ENCODE peak calls at places on chromosomes 3 and 15, in ten cellular contexts. One of them, this sample, is unnamed.
A peak's percentile ranks its signal among the peaks of the same experiment; 100 is the strongest.

GRCh38 chr3:64760258-64760657 is 72.5 kb upstream of the ADAMTS9 start:
- DNase-seq in NCI-H69: no peak
- DNase-seq in activated T-helper 1 cell treated with anti-CD3 and anti-CD28 coated beads, Interleukin-12 subunit alpha, Interleukin-12 subunit beta, Interleukin-2, Interleukin-4 antibody, amounts not matched to agents 30 ng/mL and 10 ng/mL and 1 ng/mL, durations not matched to agents 14 hours and 24 hours and 36 hours: no peak
- DNase-seq in NCI-H2029: no peak
- DNase-seq in fibroblast of mammary gland: no peak
- DNase-seq in NCI-H146: no peak
- DNase-seq in GM12892: no peak
- DNase-seq in SK-MEL-5: no peak
- DNase-seq in hippocampal formation: no peak
- DNase-seq in posterior cingulate gyrus: no peak
- DNase-seq in this sample: no peak

GRCh38 chr3:113212845-113213375 is 1.6 kb downstream of the BOC start:
- DNase-seq in hippocampal formation: no peak
- DNase-seq in activated T-helper 1 cell treated with anti-CD3 and anti-CD28 coated beads, Interleukin-12 subunit alpha, Interleukin-12 subunit beta, Interleukin-2, Interleukin-4 antibody, amounts not matched to agents 30 ng/mL and 10 ng/mL and 1 ng/mL, durations not matched to agents 14 hours and 24 hours and 36 hours: no peak
- DNase-seq in GM12892: no peak
- DNase-seq in fibroblast of mammary gland: no peak
- DNase-seq in NCI-H69: no peak
- DNase-seq in NCI-H146: no peak
- DNase-seq in NCI-H2029: no peak
- DNase-seq in posterior cingulate gyrus: no peak
- DNase-seq in SK-MEL-5: no peak
- DNase-seq in this sample: no peak

GRCh38 chr3:103791786-103792515 is 1357.1 kb downstream of the ZPLD1 start:
- DNase-seq in SK-MEL-5: no peak
- DNase-seq in NCI-H146: no peak
- DNase-seq in NCI-H2029: no peak
- DNase-seq in activated T-helper 1 cell treated with anti-CD3 and anti-CD28 coated beads, Interleukin-12 subunit alpha, Interleukin-12 subunit beta, Interleukin-2, Interleukin-4 antibody, amounts not matched to agents 30 ng/mL and 10 ng/mL and 1 ng/mL, durations not matched to agents 14 hours and 24 hours and 36 hours: no peak
- DNase-seq in hippocampal formation: no peak
- DNase-seq in GM12892: no peak
- DNase-seq in fibroblast of mammary gland: no peak
- DNase-seq in NCI-H69: no peak
- DNase-seq in posterior cingulate gyrus: no peak
- DNase-seq in this sample: no peak

GRCh38 chr3:122021811-122022401 is at the start of gene ILDR1:
- DNase-seq in posterior cingulate gyrus: no peak
- DNase-seq in activated T-helper 1 cell treated with anti-CD3 and anti-CD28 coated beads, Interleukin-12 subunit alpha, Interleukin-12 subunit beta, Interleukin-2, Interleukin-4 antibody, amounts not matched to agents 30 ng/mL and 10 ng/mL and 1 ng/mL, durations not matched to agents 14 hours and 24 hours and 36 hours: no peak
- DNase-seq in hippocampal formation: no peak
- DNase-seq in fibroblast of mammary gland: no peak
- DNase-seq in NCI-H2029: peak; percentile 81
- DNase-seq in GM12892: peak; percentile 67
- DNase-seq in SK-MEL-5: no peak
- DNase-seq in NCI-H69: peak; percentile 61
- DNase-seq in NCI-H146: peak; percentile 93
- DNase-seq in this sample: peak; percentile 88

GRCh38 chr3:13822042-13822441 is 57.8 kb downstream of the WNT7A start:
- DNase-seq in NCI-H2029: no peak
- DNase-seq in posterior cingulate gyrus: no peak
- DNase-seq in hippocampal formation: no peak
- DNase-seq in NCI-H146: no peak
- DNase-seq in NCI-H69: no peak
- DNase-seq in GM12892: no peak
- DNase-seq in SK-MEL-5: no peak
- DNase-seq in fibroblast of mammary gland: peak; percentile 31
- DNase-seq in activated T-helper 1 cell treated with anti-CD3 and anti-CD28 coated beads, Interleukin-12 subunit alpha, Interleukin-12 subunit beta, Interleukin-2, Interleukin-4 antibody, amounts not matched to agents 30 ng/mL and 10 ng/mL and 1 ng/mL, durations not matched to agents 14 hours and 24 hours and 36 hours: no peak
- DNase-seq in this sample: no peak

GRCh38 chr15:55649058-55649423 is 60.9 kb upstream of the PYGO1 start:
- DNase-seq in hippocampal formation: no peak
- DNase-seq in fibroblast of mammary gland: peak; percentile 58
- DNase-seq in activated T-helper 1 cell treated with anti-CD3 and anti-CD28 coated beads, Interleukin-12 subunit alpha, Interleukin-12 subunit beta, Interleukin-2, Interleukin-4 antibody, amounts not matched to agents 30 ng/mL and 10 ng/mL and 1 ng/mL, durations not matched to agents 14 hours and 24 hours and 36 hours: no peak
- DNase-seq in posterior cingulate gyrus: no peak
- DNase-seq in SK-MEL-5: no peak
- DNase-seq in GM12892: no peak
- DNase-seq in NCI-H2029: no peak
- DNase-seq in NCI-H69: no peak
- DNase-seq in NCI-H146: no peak
- DNase-seq in this sample: no peak

GRCh38 chr3:129317876-129318275 is 39.2 kb downstream of the HMCES start:
- DNase-seq in posterior cingulate gyrus: no peak
- DNase-seq in NCI-H146: no peak
- DNase-seq in GM12892: no peak
- DNase-seq in NCI-H2029: no peak
- DNase-seq in hippocampal formation: no peak
- DNase-seq in fibroblast of mammary gland: no peak
- DNase-seq in SK-MEL-5: no peak
- DNase-seq in activated T-helper 1 cell treated with anti-CD3 and anti-CD28 coated beads, Interleukin-12 subunit alpha, Interleukin-12 subunit beta, Interleukin-2, Interleukin-4 antibody, amounts not matched to agents 30 ng/mL and 10 ng/mL and 1 ng/mL, durations not matched to agents 14 hours and 24 hours and 36 hours: no peak
- DNase-seq in NCI-H69: no peak
- DNase-seq in this sample: no peak

GRCh38 chr3:133661454-133662255 is at the start of gene TOPBP1:
- DNase-seq in GM12892: peak; percentile 80
- DNase-seq in SK-MEL-5: peak; percentile 74
- DNase-seq in hippocampal formation: peak; percentile 67
- DNase-seq in fibroblast of mammary gland: peak; percentile 61
- DNase-seq in posterior cingulate gyrus: peak; percentile 80
- DNase-seq in NCI-H146: peak; percentile 95
- DNase-seq in NCI-H69: peak; percentile 91
- DNase-seq in NCI-H2029: peak; percentile 83
- DNase-seq in activated T-helper 1 cell treated with anti-CD3 and anti-CD28 coated beads, Interleukin-12 subunit alpha, Interleukin-12 subunit beta, Interleukin-2, Interleukin-4 antibody, amounts not matched to agents 30 ng/mL and 10 ng/mL and 1 ng/mL, durations not matched to agents 14 hours and 24 hours and 36 hours: peak; percentile 90
- DNase-seq in this sample: peak; percentile 91

GRCh38 chr15:23648920-23649515 is 1.4 kb upstream of the MAGEL2 start:
- DNase-seq in NCI-H69: peak; percentile 55
- DNase-seq in activated T-helper 1 cell treated with anti-CD3 and anti-CD28 coated beads, Interleukin-12 subunit alpha, Interleukin-12 subunit beta, Interleukin-2, Interleukin-4 antibody, amounts not matched to agents 30 ng/mL and 10 ng/mL and 1 ng/mL, durations not matched to agents 14 hours and 24 hours and 36 hours: no peak
- DNase-seq in fibroblast of mammary gland: peak; percentile 4
- DNase-seq in NCI-H146: peak; percentile 1
- DNase-seq in posterior cingulate gyrus: no peak
- DNase-seq in GM12892: no peak
- DNase-seq in NCI-H2029: no peak
- DNase-seq in SK-MEL-5: peak; percentile 62
- DNase-seq in hippocampal formation: no peak
- DNase-seq in this sample: peak; percentile 36

GRCh38 chr3:141530133-141530768 is 43.4 kb downstream of the RASA2 start:
- DNase-seq in hippocampal formation: no peak
- DNase-seq in fibroblast of mammary gland: peak; percentile 86
- DNase-seq in NCI-H146: no peak
- DNase-seq in NCI-H2029: no peak
- DNase-seq in GM12892: no peak
- DNase-seq in SK-MEL-5: peak; percentile 29
- DNase-seq in NCI-H69: no peak
- DNase-seq in activated T-helper 1 cell treated with anti-CD3 and anti-CD28 coated beads, Interleukin-12 subunit alpha, Interleukin-12 subunit beta, Interleukin-2, Interleukin-4 antibody, amounts not matched to agents 30 ng/mL and 10 ng/mL and 1 ng/mL, durations not matched to agents 14 hours and 24 hours and 36 hours: no peak
- DNase-seq in posterior cingulate gyrus: no peak
- DNase-seq in this sample: no peak

GRCh38 chr3:129384594-129385323 is 43.7 kb downstream of the EFCAB12 start:
- DNase-seq in fibroblast of mammary gland: no peak
- DNase-seq in NCI-H69: no peak
- DNase-seq in NCI-H146: no peak
- DNase-seq in hippocampal formation: no peak
- DNase-seq in GM12892: no peak
- DNase-seq in activated T-helper 1 cell treated with anti-CD3 and anti-CD28 coated beads, Interleukin-12 subunit alpha, Interleukin-12 subunit beta, Interleukin-2, Interleukin-4 antibody, amounts not matched to agents 30 ng/mL and 10 ng/mL and 1 ng/mL, durations not matched to agents 14 hours and 24 hours and 36 hours: no peak
- DNase-seq in NCI-H2029: no peak
- DNase-seq in posterior cingulate gyrus: no peak
- DNase-seq in SK-MEL-5: no peak
- DNase-seq in this sample: no peak

GRCh38 chr3:160973067-160973466 is 132.1 kb downstream of the B3GALNT1 start:
- DNase-seq in activated T-helper 1 cell treated with anti-CD3 and anti-CD28 coated beads, Interleukin-12 subunit alpha, Interleukin-12 subunit beta, Interleukin-2, Interleukin-4 antibody, amounts not matched to agents 30 ng/mL and 10 ng/mL and 1 ng/mL, durations not matched to agents 14 hours and 24 hours and 36 hours: no peak
- DNase-seq in posterior cingulate gyrus: no peak
- DNase-seq in SK-MEL-5: no peak
- DNase-seq in NCI-H2029: no peak
- DNase-seq in hippocampal formation: no peak
- DNase-seq in NCI-H69: no peak
- DNase-seq in fibroblast of mammary gland: no peak
- DNase-seq in GM12892: no peak
- DNase-seq in NCI-H146: no peak
- DNase-seq in this sample: peak; percentile 38

GRCh38 chr3:146308222-146308621 is 57.3 kb upstream of the PLSCR4 start:
- DNase-seq in fibroblast of mammary gland: peak; percentile 77
- DNase-seq in SK-MEL-5: no peak
- DNase-seq in GM12892: no peak
- DNase-seq in NCI-H2029: no peak
- DNase-seq in hippocampal formation: no peak
- DNase-seq in activated T-helper 1 cell treated with anti-CD3 and anti-CD28 coated beads, Interleukin-12 subunit alpha, Interleukin-12 subunit beta, Interleukin-2, Interleukin-4 antibody, amounts not matched to agents 30 ng/mL and 10 ng/mL and 1 ng/mL, durations not matched to agents 14 hours and 24 hours and 36 hours: no peak
- DNase-seq in NCI-H69: no peak
- DNase-seq in posterior cingulate gyrus: no peak
- DNase-seq in NCI-H146: no peak
- DNase-seq in this sample: no peak

GRCh38 chr3:158991146-158991705 is 189.4 kb downstream of the MFSD1 start:
- DNase-seq in NCI-H2029: peak; percentile 0
- DNase-seq in NCI-H146: peak; percentile 49
- DNase-seq in posterior cingulate gyrus: no peak
- DNase-seq in GM12892: no peak
- DNase-seq in SK-MEL-5: no peak
- DNase-seq in activated T-helper 1 cell treated with anti-CD3 and anti-CD28 coated beads, Interleukin-12 subunit alpha, Interleukin-12 subunit beta, Interleukin-2, Interleukin-4 antibody, amounts not matched to agents 30 ng/mL and 10 ng/mL and 1 ng/mL, durations not matched to agents 14 hours and 24 hours and 36 hours: no peak
- DNase-seq in fibroblast of mammary gland: no peak
- DNase-seq in NCI-H69: peak; percentile 93
- DNase-seq in hippocampal formation: no peak
- DNase-seq in this sample: peak; percentile 89

GRCh38 chr3:180085122-180085710 is 48.5 kb upstream of the PEX5L start:
- DNase-seq in SK-MEL-5: peak; percentile 45
- DNase-seq in fibroblast of mammary gland: no peak
- DNase-seq in activated T-helper 1 cell treated with anti-CD3 and anti-CD28 coated beads, Interleukin-12 subunit alpha, Interleukin-12 subunit beta, Interleukin-2, Interleukin-4 antibody, amounts not matched to agents 30 ng/mL and 10 ng/mL and 1 ng/mL, durations not matched to agents 14 hours and 24 hours and 36 hours: no peak
- DNase-seq in hippocampal formation: no peak
- DNase-seq in GM12892: no peak
- DNase-seq in NCI-H2029: peak; percentile 66
- DNase-seq in NCI-H69: peak; percentile 59
- DNase-seq in NCI-H146: peak; percentile 68
- DNase-seq in posterior cingulate gyrus: no peak
- DNase-seq in this sample: peak; percentile 70

GRCh38 chr3:13019243-13019701 is 54.0 kb downstream of the IQSEC1 start:
- DNase-seq in NCI-H2029: peak; percentile 70
- DNase-seq in NCI-H69: peak; percentile 31
- DNase-seq in activated T-helper 1 cell treated with anti-CD3 and anti-CD28 coated beads, Interleukin-12 subunit alpha, Interleukin-12 subunit beta, Interleukin-2, Interleukin-4 antibody, amounts not matched to agents 30 ng/mL and 10 ng/mL and 1 ng/mL, durations not matched to agents 14 hours and 24 hours and 36 hours: no peak
- DNase-seq in fibroblast of mammary gland: peak; percentile 78
- DNase-seq in SK-MEL-5: no peak
- DNase-seq in NCI-H146: no peak
- DNase-seq in posterior cingulate gyrus: no peak
- DNase-seq in hippocampal formation: no peak
- DNase-seq in GM12892: no peak
- DNase-seq in this sample: no peak

GRCh38 chr15:70584838-70585706 is 178.3 kb downstream of the UACA start:
- DNase-seq in NCI-H146: peak; percentile 41
- DNase-seq in SK-MEL-5: no peak
- DNase-seq in NCI-H2029: no peak
- DNase-seq in NCI-H69: peak; percentile 64
- DNase-seq in GM12892: no peak
- DNase-seq in activated T-helper 1 cell treated with anti-CD3 and anti-CD28 coated beads, Interleukin-12 subunit alpha, Interleukin-12 subunit beta, Interleukin-2, Interleukin-4 antibody, amounts not matched to agents 30 ng/mL and 10 ng/mL and 1 ng/mL, durations not matched to agents 14 hours and 24 hours and 36 hours: no peak
- DNase-seq in hippocampal formation: no peak
- DNase-seq in posterior cingulate gyrus: no peak
- DNase-seq in fibroblast of mammary gland: no peak
- DNase-seq in this sample: peak; percentile 72

GRCh38 chr15:55589297-55589696 is 1.2 kb upstream of the PYGO1 start:
- DNase-seq in NCI-H146: no peak
- DNase-seq in fibroblast of mammary gland: peak; percentile 19
- DNase-seq in NCI-H69: no peak
- DNase-seq in activated T-helper 1 cell treated with anti-CD3 and anti-CD28 coated beads, Interleukin-12 subunit alpha, Interleukin-12 subunit beta, Interleukin-2, Interleukin-4 antibody, amounts not matched to agents 30 ng/mL and 10 ng/mL and 1 ng/mL, durations not matched to agents 14 hours and 24 hours and 36 hours: no peak
- DNase-seq in SK-MEL-5: no peak
- DNase-seq in hippocampal formation: no peak
- DNase-seq in GM12892: no peak
- DNase-seq in NCI-H2029: no peak
- DNase-seq in posterior cingulate gyrus: no peak
- DNase-seq in this sample: no peak

GRCh38 chr3:45965281-45966052 is 22.2 kb downstream of the CXCR6 start:
- DNase-seq in NCI-H146: no peak
- DNase-seq in activated T-helper 1 cell treated with anti-CD3 and anti-CD28 coated beads, Interleukin-12 subunit alpha, Interleukin-12 subunit beta, Interleukin-2, Interleukin-4 antibody, amounts not matched to agents 30 ng/mL and 10 ng/mL and 1 ng/mL, durations not matched to agents 14 hours and 24 hours and 36 hours: no peak
- DNase-seq in NCI-H2029: no peak
- DNase-seq in NCI-H69: peak; percentile 1
- DNase-seq in posterior cingulate gyrus: no peak
- DNase-seq in SK-MEL-5: no peak
- DNase-seq in GM12892: no peak
- DNase-seq in hippocampal formation: no peak
- DNase-seq in fibroblast of mammary gland: no peak
- DNase-seq in this sample: no peak

This sample was measured in DMS53.